ENCODE peak calls at places on chromosomes 1 and 21, in five cellular contexts. U is esophagus squamous epithelium, Z is tibial artery, M is SK-N-SH, J is breast epithelium. A is an unnamed sample. For H3K4me1, the result is how much of the 10 kb centered on the place peaks cover.

GRCh38 chr21:42463861-42464515 is 32.0 kb downstream of the RSPH1 start:
- DNase-seq in U (no peak), M (no peak), Z (peak), J (peak), A (no peak)

GRCh38 chr1:70767377-70767776 is 280.2 kb downstream of the PTGER3 start:
- DNase-seq in U (no peak), J (no peak), M (no peak), Z (no peak), A (no peak)

GRCh38 chr1:174217787-174218574 is 58.7 kb downstream of the RABGAP1L start:
- DNase-seq in J (no peak), M (peak), Z (no peak), U (no peak), A (no peak)

GRCh38 chr1:23772854-23773242 is 5.4 kb upstream of the PITHD1 start:
- DNase-seq in J (no peak), U (no peak), Z (no peak), M (no peak), A (no peak)

GRCh38 chr1:54229281-54229891 is 29.4 kb downstream of the MRPL37 start:
- DNase-seq in J (no peak), M (peak), U (no peak), Z (no peak), A (no peak)

GRCh38 chr21:46366091-46366490 is 42.1 kb downstream of the PCNT start:
- DNase-seq in U (no peak), Z (no peak), J (no peak), M (no peak), A (no peak)

GRCh38 chr1:111563619-111564018 is 56.0 kb upstream of the RAP1A start:
- DNase-seq in U (no peak), J (no peak), Z (no peak), M (no peak), A (no peak)

GRCh38 chr1:115082949-115083348 is 6.4 kb downstream of the TSPAN2 start:
- DNase-seq in Z (no peak), U (no peak), M (no peak), J (no peak), A (no peak)

GRCh38 chr1:150194381-150195031 is 41.4 kb downstream of the ANP32E start:
- DNase-seq in J (no peak), Z (no peak), U (no peak), M (no peak), A (peak)

GRCh38 chr1:182330303-182330702 is 61.3 kb downstream of the GLUL start:
- DNase-seq in M (no peak), Z (no peak), U (no peak), J (no peak), A (no peak)

GRCh38 chr1:7553042-7553690 is 217.9 kb upstream of the VAMP3 start:
- DNase-seq in M (no peak), U (no peak), Z (no peak), J (no peak), A (no peak)

GRCh38 chr1:244450597-244451538 is 841 bp downstream of the ADSS2 start:
- DNase-seq in J (peak), M (peak), U (no peak), Z (peak), A (peak)

GRCh38 chr1:7899741-7900140 is 40.9 kb downstream of the TNFRSF9 start:
- DNase-seq in Z (no peak), M (no peak), U (no peak), J (no peak), A (no peak)

DNA sequence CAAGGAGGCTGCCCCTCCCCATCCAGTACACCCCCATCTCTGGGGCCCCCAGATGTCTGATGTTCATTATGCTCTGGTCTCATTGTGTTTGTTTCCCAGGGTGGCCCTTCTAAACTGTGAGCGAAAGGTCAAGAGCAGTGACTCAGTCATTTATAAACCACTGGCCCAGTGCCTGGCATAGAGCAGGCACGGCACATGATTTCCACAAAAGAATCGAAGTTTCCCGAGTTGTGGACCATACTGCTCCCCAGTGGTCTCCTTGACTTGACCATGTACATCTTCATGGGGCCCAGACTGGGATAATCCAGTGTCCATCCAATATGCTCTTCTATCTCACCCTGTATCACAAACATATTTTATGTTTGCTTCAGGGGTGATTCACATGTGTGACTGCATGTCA is 153.3 kb downstream of the NR5A2 start:
- DNase-seq in Z (no peak), M (no peak), U (no peak), J (no peak), A (no peak)
- H3K4me1 ChIP-seq in Z (under half), M (under half), U (under half), J (under half), A (under half)

DNA sequence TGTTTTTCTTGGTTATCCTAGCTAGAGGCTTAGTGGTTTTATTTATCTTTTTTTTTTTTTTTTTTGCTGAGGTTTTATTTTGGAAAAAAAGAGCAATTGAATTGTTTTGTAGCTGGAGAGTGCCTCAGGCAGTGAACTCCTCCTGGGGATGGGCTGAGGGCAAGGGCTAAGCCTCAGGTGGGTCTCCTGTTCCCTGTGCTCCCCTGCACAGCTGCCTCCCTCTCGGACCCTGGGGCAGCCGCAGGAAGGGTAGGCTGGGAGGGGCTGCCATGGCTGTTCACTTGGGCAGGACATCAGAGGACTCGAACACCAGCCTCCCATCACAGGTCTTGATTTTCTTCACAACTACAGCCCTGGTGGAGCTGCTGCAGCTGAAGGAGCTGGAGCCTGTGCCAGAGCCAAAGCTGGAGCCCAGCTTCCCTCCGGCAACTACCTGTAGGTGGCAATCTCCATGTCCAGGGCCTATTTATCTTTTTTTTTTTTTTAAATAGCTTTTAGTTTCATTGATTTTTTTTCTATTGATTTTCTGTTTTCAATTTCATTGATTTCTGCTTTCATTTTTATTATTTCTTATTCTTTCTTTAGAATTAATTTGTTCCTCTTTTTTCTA is 28.9 kb downstream of the LEPR start:
- DNase-seq in Z (no peak), J (no peak), U (no peak), M (no peak), A (no peak)
- TF ChIP-seq CTCF in Z (no peak), J (no peak), U (no peak), M (no peak), A (no peak)

DNA sequence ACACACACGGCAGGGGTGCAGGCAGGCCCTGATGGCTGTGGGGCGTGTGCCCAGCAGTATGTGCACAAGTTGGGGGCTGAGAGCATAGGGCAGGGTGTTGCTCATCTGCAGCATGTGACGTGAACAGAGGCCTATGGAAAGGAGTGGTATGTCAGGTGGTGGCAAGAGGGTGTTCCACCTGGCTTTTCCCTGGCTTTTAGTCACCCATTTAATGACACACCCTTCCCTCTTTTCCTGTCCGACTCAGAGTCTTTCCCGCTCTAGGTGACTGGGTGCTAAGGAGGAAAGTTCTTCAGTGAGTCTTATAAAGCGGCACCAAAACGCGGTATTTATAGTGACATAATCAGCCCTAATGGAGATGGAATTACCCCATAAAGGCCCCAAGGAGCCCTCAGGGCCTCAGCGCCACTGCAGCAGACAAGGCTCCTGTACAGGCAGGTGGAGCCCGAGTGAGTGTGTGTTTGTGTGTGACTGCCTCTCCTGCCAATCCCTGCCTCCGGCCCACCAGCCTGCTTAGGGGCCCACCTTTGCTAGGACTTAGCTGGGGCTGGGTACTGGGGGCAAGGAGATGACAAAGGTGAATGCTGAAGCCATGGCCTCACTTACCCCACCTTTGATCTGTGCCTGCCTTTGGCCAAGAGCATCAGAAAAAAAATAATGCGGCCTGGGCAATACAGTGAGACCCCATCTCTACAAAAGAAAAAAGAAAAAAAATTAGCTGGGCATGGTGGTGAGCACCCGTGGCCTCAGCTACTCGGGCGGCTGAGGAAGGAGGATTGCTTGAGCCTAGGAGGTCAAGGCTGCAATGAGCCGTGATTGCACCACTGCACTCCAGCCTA is 3.3 kb upstream of the EPHA2 start:
- DNase-seq in M (no peak), Z (no peak), J (no peak), U (no peak), A (no peak)
- H3K4me1 ChIP-seq in M (under half), Z (under half), J (under half), U (under half), A (under half)

DNA sequence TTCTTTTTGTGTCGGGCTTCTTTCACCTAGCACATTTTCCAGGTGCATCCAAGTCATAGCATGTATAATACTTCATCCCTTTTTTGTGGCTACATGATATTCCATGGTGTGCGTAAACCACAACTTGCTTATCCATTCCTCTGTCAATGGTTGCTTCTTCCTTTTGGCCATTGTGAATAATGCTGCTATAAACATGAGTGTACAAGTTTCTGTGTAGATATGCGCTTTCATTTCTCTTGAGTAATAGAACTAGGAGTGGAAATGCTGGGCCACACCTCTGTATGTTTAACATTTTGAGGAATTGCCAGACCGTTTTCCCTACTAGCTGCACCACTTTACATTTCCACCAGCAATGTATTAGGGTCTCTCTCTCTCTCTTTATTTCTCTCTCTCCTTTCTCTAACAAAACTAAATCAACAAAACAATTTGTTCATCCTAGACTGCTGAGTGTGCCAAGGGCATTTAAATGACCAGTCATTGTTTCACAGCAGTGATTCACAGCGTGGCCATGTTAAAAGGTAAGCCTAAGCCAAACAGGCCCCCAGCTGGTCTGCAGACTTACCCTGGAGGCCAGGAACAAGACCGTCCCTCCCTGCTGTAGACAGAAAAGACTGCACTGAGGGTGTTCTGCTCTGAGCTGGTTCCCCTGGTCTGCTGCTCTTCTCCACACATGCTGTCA is 53.2 kb upstream of the LYST start:
- DNase-seq in Z (no peak), J (no peak), U (no peak), M (no peak), A (no peak)
- TF ChIP-seq CTCF in Z (no peak), J (no peak), U (no peak), M (no peak), A (no peak)

DNA sequence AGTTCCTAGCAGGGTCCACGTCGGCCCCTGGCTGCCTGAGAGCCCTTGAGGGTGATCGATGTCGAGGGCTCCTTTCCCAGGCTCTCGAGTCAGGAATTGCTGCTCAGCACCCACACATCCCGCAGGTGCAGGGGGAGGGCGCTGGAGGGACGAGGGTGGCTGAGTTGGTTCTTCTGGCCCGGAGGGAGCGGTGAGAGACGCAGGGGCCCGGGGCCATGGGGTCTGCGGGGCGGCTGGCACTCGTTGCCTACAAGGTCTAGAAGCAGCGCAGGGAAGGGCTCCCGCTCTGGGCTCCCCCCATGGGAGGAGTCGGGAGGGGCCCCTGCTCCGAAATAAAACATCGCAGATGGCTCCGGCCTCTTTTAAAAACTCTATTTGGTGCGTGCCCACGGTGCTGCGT is 18.2 kb downstream of the PANK4 start:
- DNase-seq in J (no peak), U (no peak), M (no peak), Z (no peak), A (no peak)
- H3K4me1 ChIP-seq in J (under half), U (under half), M (under half), Z (under half), A (under half)

GRCh38 chr1:61536174-61536573 is 188.8 kb downstream of the TM2D1 start:
- DNase-seq in J (no peak), M (no peak), Z (no peak), U (no peak), A (no peak)

GRCh38 chr1:61536722-61537121 is 188.2 kb downstream of the TM2D1 start:
- DNase-seq in M (no peak), Z (no peak), U (no peak), J (no peak), A (no peak)

GRCh38 chr1:61531725-61532124 is 193.2 kb downstream of the TM2D1 start:
- DNase-seq in J (no peak), M (no peak), U (no peak), Z (no peak), A (no peak)

GRCh38 chr1:61533546-61533945 is 191.4 kb downstream of the TM2D1 start:
- DNase-seq in Z (no peak), U (no peak), M (no peak), J (no peak), A (no peak)

DNA sequence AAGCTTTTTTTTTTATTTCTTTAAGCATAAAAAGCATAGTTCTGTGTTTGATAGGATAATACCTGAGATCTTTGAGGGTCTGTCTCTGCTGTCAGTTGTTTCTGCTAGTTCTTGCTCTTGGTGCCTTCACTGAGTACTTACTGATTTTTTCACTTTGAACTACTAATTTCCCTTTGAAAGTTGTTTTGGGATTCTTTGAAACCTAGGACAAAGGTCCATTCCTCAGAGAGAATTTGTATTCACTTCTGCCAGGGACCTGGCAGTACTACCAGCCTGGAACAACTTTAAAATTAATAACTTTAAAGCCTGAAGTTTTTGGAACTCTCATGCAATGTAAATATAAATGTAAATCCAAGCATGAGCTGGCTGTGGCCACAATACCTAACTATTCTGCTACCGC is 190.1 kb downstream of the TM2D1 start:
- DNase-seq in Z (no peak), U (no peak), M (no peak), J (no peak), A (no peak)
- TF ChIP-seq CTCF in Z (no peak), U (no peak), M (no peak), J (no peak), A (no peak)

DNA sequence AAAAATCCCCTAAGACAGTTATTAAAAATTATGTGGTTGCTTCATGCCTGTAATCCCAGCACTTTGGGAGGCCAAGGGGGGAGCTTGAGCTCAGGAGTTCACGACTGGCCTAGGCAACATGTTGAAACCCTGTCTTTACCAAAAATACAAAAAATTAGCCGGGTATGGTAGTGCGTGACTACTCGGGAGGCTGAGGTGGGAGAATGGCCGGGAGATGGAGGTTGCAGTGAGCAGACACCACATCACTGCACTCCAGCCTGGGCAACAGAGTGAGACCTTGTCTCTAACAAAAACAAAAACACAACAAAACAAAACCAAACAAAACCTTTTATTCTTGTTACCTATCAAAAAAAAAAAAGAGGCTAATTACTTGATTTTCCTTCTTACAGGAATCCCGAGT is 2.1 kb downstream of the ELK4 start:
- DNase-seq in J (no peak), Z (no peak), U (no peak), M (no peak), A (no peak)
- H3K4me1 ChIP-seq in J (under half), Z (under half), U (under half), M (under half), A (under half)

GRCh38 chr1:224113005-224113404 is 906 bp upstream of the FBXO28 start:
- DNase-seq in Z (no peak), U (no peak), J (no peak), M (no peak), A (no peak)

GRCh38 chr1:224107282-224107625 is 6.7 kb upstream of the FBXO28 start:
- DNase-seq in J (no peak), U (no peak), Z (no peak), M (no peak), A (no peak)

GRCh38 chr1:224109981-224110380 is 3.9 kb upstream of the FBXO28 start:
- DNase-seq in J (no peak), U (no peak), Z (no peak), M (no peak), A (no peak)

GRCh38 chr1:224106568-224107281 is 7.2 kb upstream of the FBXO28 start:
- DNase-seq in Z (no peak), J (no peak), U (no peak), M (peak), A (no peak)

GRCh38 chr1:224108991-224109390 is 4.9 kb upstream of the FBXO28 start:
- DNase-seq in U (no peak), M (no peak), J (no peak), Z (no peak), A (no peak)
- TF ChIP-seq CTCF in U (no peak), M (no peak), J (no peak), Z (no peak), A (no peak)

DNA sequence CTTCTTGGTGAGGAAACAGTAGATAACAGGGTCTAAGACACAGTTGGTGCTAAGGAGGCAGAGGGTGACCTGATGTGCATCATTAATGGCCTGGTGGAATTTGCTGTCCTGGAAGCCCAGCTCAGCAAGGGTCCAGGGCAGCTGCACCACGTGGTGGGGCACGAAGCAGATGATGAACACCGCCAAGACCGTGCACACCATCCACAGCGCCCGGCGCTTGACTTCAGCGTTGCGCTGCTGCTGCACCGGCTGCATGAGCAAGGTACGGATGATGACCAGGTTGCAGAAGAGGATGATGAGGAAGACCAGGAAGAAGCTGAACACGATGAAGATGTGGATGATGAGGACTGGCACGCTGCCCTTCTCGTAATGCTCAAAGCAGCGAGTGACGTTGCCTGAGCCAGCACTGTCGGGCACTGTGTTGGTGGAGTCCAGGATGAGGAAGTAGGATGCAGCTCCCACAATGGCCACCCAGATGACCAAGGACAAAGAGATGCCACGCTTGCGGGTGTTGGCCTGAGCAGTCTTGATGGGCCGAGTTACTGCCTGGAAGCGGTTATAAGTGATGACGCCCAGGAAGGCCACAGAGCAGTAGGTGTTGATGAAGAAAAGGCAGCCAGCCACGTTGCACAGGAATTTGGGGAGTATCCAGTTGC is 26.2 kb downstream of the PTAFR start:
- DNase-seq in J (no peak), M (no peak), U (no peak), Z (no peak), A (no peak)
- H3K4me1 ChIP-seq in J (under half), M (under half), U (under half), Z (under half), A (under half)

A was measured in ascending aorta.